ENCODE peak calls at places on chromosomes 12 and 14, in nine cellular contexts. E, B, L, K, O, N, C, Q and G are unnamed samples.

GRCh38 chr14:63045234-63045611 is at the start of gene KCNH5:
- DNase-seq in E (no peak), B (no peak), L (peak), K (peak), O (no peak), N (peak), C (no peak), Q (no peak), G (no peak)

GRCh38 chr12:65121049-65121955 is at the start of gene WIF1:
- DNase-seq in E (peak), B (peak), L (no peak), K (peak), O (no peak), N (peak), C (no peak), Q (no peak), G (no peak)

GRCh38 chr14:73712540-73713141 is 1.5 kb downstream of the PNMA1 start:
- DNase-seq in E (no peak), B (peak), L (no peak), K (no peak), O (no peak), N (no peak), C (no peak), Q (peak), G (no peak)

GRCh38 chr12:52607314-52607713 is 6.1 kb upstream of the KRT72 start:
- DNase-seq in E (no peak), B (no peak), L (no peak), K (no peak), O (no peak), N (no peak), C (no peak), Q (no peak), G (no peak)

GRCh38 chr14:68935761-68936209 is 43.3 kb downstream of the ACTN1 start:
- DNase-seq in E (no peak), B (no peak), L (no peak), K (no peak), O (no peak), N (no peak), C (no peak), Q (no peak), G (no peak)

GRCh38 chr14:73850940-73851339 is 691 bp upstream of the PTGR2 start:
- DNase-seq in E (no peak), B (no peak), L (peak), K (no peak), O (no peak), N (no peak), C (no peak), Q (no peak), G (no peak)

GRCh38 chr14:21109377-21110260 is 8.8 kb downstream of the TMEM253 start:
- DNase-seq in E (no peak), B (no peak), L (no peak), K (no peak), O (no peak), N (no peak), C (no peak), Q (no peak), G (no peak)

GRCh38 chr14:22634233-22634632 is 9.9 kb downstream of the OR6J1 start:
- DNase-seq in E (no peak), B (no peak), L (no peak), K (no peak), O (no peak), N (no peak), C (no peak), Q (no peak), G (no peak)

GRCh38 chr12:49897276-49897675 is 6.4 kb downstream of the FAIM2 start:
- DNase-seq in E (no peak), B (no peak), L (no peak), K (no peak), O (no peak), N (no peak), C (no peak), Q (no peak), G (no peak)

GRCh38 chr14:91335191-91336092 is 82.2 kb downstream of the CCDC88C start:
- DNase-seq in E (no peak), B (no peak), L (no peak), K (no peak), O (no peak), N (no peak), C (no peak), Q (no peak), G (no peak)